ENCODE peak calls at places on chromosomes 12 and 14, in seven cellular contexts. One of them, this sample, is unnamed.

GRCh38 chr14:53153702-53154112 is 584 bp upstream of the DDHD1 start:
- DNase-seq in suprapubic skin: no peak
- DNase-seq in GM23338: no peak
- DNase-seq in upper lobe of right lung: no peak
- DNase-seq in cardiac fibroblast: no peak
- DNase-seq in foreskin fibroblast: no peak
- DNase-seq in nephron progenitor cell: no peak
- DNase-seq in this sample: no peak

GRCh38 chr12:105741786-105742566 is 396.8 kb downstream of the NUAK1 start:
- DNase-seq in suprapubic skin: no peak
- DNase-seq in GM23338: no peak
- DNase-seq in upper lobe of right lung: no peak
- DNase-seq in cardiac fibroblast: peak; percentile 96
- DNase-seq in foreskin fibroblast: peak; percentile 76
- DNase-seq in nephron progenitor cell: no peak
- DNase-seq in this sample: peak; percentile 94

GRCh38 chr12:131773582-131774221 is 54.5 kb upstream of the MMP17 start:
- DNase-seq in suprapubic skin: no peak
- DNase-seq in GM23338: peak; percentile 69
- DNase-seq in upper lobe of right lung: no peak
- DNase-seq in cardiac fibroblast: no peak
- DNase-seq in foreskin fibroblast: no peak
- DNase-seq in nephron progenitor cell: no peak
- DNase-seq in this sample: no peak

GRCh38 chr14:29896354-29896768 is 31.3 kb downstream of the PRKD1 start:
- DNase-seq in suprapubic skin: no peak
- DNase-seq in GM23338: no peak
- DNase-seq in upper lobe of right lung: no peak
- DNase-seq in cardiac fibroblast: no peak
- DNase-seq in foreskin fibroblast: no peak
- DNase-seq in nephron progenitor cell: no peak
- DNase-seq in this sample: no peak

GRCh38 chr14:49971156-49972141 is 78.6 kb downstream of the ARF6 start:
- DNase-seq in suprapubic skin: no peak
- DNase-seq in GM23338: no peak
- DNase-seq in upper lobe of right lung: no peak
- DNase-seq in cardiac fibroblast: peak; percentile 85
- DNase-seq in foreskin fibroblast: peak; percentile 69
- DNase-seq in nephron progenitor cell: no peak
- DNase-seq in this sample: no peak

GRCh38 chr14:76968621-76969063 is 59.9 kb downstream of the IRF2BPL start:
- DNase-seq in suprapubic skin: no peak
- DNase-seq in GM23338: peak; percentile 75
- DNase-seq in upper lobe of right lung: no peak
- DNase-seq in cardiac fibroblast: no peak
- DNase-seq in foreskin fibroblast: no peak
- DNase-seq in nephron progenitor cell: no peak
- DNase-seq in this sample: no peak

GRCh38 chr14:97414718-97415098 is 617.5 kb downstream of the VRK1 start:
- DNase-seq in suprapubic skin: no peak
- DNase-seq in GM23338: peak; percentile 28
- DNase-seq in upper lobe of right lung: no peak
- DNase-seq in cardiac fibroblast: no peak
- DNase-seq in foreskin fibroblast: no peak
- DNase-seq in nephron progenitor cell: no peak
- DNase-seq in this sample: no peak

GRCh38 chr12:98725481-98726247 is 80.6 kb downstream of the APAF1 start:
- DNase-seq in suprapubic skin: no peak
- DNase-seq in GM23338: peak; percentile 75
- DNase-seq in upper lobe of right lung: no peak
- DNase-seq in cardiac fibroblast: peak; percentile 72
- DNase-seq in foreskin fibroblast: peak; percentile 62
- DNase-seq in nephron progenitor cell: peak; percentile 50
- DNase-seq in this sample: peak; percentile 77

GRCh38 chr12:105935106-105935505 is 203.6 kb downstream of the NUAK1 start:
- DNase-seq in suprapubic skin: no peak
- DNase-seq in GM23338: no peak
- DNase-seq in upper lobe of right lung: no peak
- DNase-seq in cardiac fibroblast: peak; percentile 41
- DNase-seq in foreskin fibroblast: no peak
- DNase-seq in nephron progenitor cell: no peak
- DNase-seq in this sample: no peak

GRCh38 chr14:81303258-81303935 is 82.6 kb upstream of the GTF2A1 start:
- DNase-seq in suprapubic skin: no peak
- DNase-seq in GM23338: no peak
- DNase-seq in upper lobe of right lung: peak; percentile 74
- DNase-seq in cardiac fibroblast: no peak
- DNase-seq in foreskin fibroblast: no peak
- DNase-seq in nephron progenitor cell: no peak
- DNase-seq in this sample: no peak

GRCh38 chr14:69636051-69636639 is 24.7 kb downstream of the SUSD6 start:
- DNase-seq in suprapubic skin: no peak
- DNase-seq in GM23338: no peak
- DNase-seq in upper lobe of right lung: no peak
- DNase-seq in cardiac fibroblast: peak; percentile 32
- DNase-seq in foreskin fibroblast: no peak
- DNase-seq in nephron progenitor cell: no peak
- DNase-seq in this sample: no peak

GRCh38 chr14:74620497-74620921 is 8.5 kb upstream of the LTBP2 start:
- DNase-seq in suprapubic skin: no peak
- DNase-seq in GM23338: no peak
- DNase-seq in upper lobe of right lung: no peak
- DNase-seq in cardiac fibroblast: peak; percentile 67
- DNase-seq in foreskin fibroblast: peak; percentile 98
- DNase-seq in nephron progenitor cell: no peak
- DNase-seq in this sample: peak; percentile 98

GRCh38 chr12:63294327-63294632 is 143.3 kb upstream of the AVPR1A start:
- DNase-seq in suprapubic skin: no peak
- DNase-seq in GM23338: no peak
- DNase-seq in upper lobe of right lung: no peak
- DNase-seq in cardiac fibroblast: peak; percentile 39
- DNase-seq in foreskin fibroblast: peak; percentile 75
- DNase-seq in nephron progenitor cell: no peak
- DNase-seq in this sample: peak; percentile 73

GRCh38 chr14:76386922-76387782 is 11.2 kb downstream of the ESRRB start:
- DNase-seq in suprapubic skin: no peak
- DNase-seq in GM23338: peak; percentile 89
- DNase-seq in upper lobe of right lung: peak; percentile 70
- DNase-seq in cardiac fibroblast: peak; percentile 72
- DNase-seq in foreskin fibroblast: peak; percentile 41
- DNase-seq in nephron progenitor cell: peak; percentile 86
- DNase-seq in this sample: peak; percentile 45

GRCh38 chr14:101719708-101720107 is 41.8 kb upstream of the PPP2R5C start:
- DNase-seq in suprapubic skin: peak; percentile 65
- DNase-seq in GM23338: peak; percentile 64
- DNase-seq in upper lobe of right lung: no peak
- DNase-seq in cardiac fibroblast: no peak
- DNase-seq in foreskin fibroblast: no peak
- DNase-seq in nephron progenitor cell: no peak
- DNase-seq in this sample: no peak

GRCh38 chr12:6450869-6451347 is 934 bp upstream of the TAPBPL start:
- DNase-seq in suprapubic skin: no peak
- DNase-seq in GM23338: peak; percentile 49
- DNase-seq in upper lobe of right lung: no peak
- DNase-seq in cardiac fibroblast: no peak
- DNase-seq in foreskin fibroblast: peak; percentile 12
- DNase-seq in nephron progenitor cell: no peak
- DNase-seq in this sample: peak; percentile 24

GRCh38 chr12:99043319-99043914 is 398.3 kb downstream of the APAF1 start:
- DNase-seq in suprapubic skin: no peak
- DNase-seq in GM23338: peak; percentile 79
- DNase-seq in upper lobe of right lung: peak; percentile 77
- DNase-seq in cardiac fibroblast: peak; percentile 77
- DNase-seq in foreskin fibroblast: peak; percentile 2
- DNase-seq in nephron progenitor cell: peak; percentile 76
- DNase-seq in this sample: peak; percentile 43

GRCh38 chr12:11836282-11836963 is 186.9 kb downstream of the ETV6 start:
- DNase-seq in suprapubic skin: no peak
- DNase-seq in GM23338: no peak
- DNase-seq in upper lobe of right lung: peak; percentile 75
- DNase-seq in cardiac fibroblast: no peak
- DNase-seq in foreskin fibroblast: no peak
- DNase-seq in nephron progenitor cell: no peak
- DNase-seq in this sample: no peak

GRCh38 chr14:75430526-75430925 is 2.7 kb downstream of the JDP2 start:
- DNase-seq in suprapubic skin: no peak
- DNase-seq in GM23338: no peak
- DNase-seq in upper lobe of right lung: no peak
- DNase-seq in cardiac fibroblast: peak; percentile 75
- DNase-seq in foreskin fibroblast: no peak
- DNase-seq in nephron progenitor cell: no peak
- DNase-seq in this sample: no peak

GRCh38 chr14:100147181-100147631 is 12.2 kb downstream of the DEGS2 start:
- DNase-seq in suprapubic skin: no peak
- DNase-seq in GM23338: no peak
- DNase-seq in upper lobe of right lung: peak; percentile 80
- DNase-seq in cardiac fibroblast: no peak
- DNase-seq in foreskin fibroblast: no peak
- DNase-seq in nephron progenitor cell: no peak
- DNase-seq in this sample: no peak

GRCh38 chr12:114636723-114637480 is 47.1 kb downstream of the TBX3 start:
- DNase-seq in suprapubic skin: no peak
- DNase-seq in GM23338: peak; percentile 72
- DNase-seq in upper lobe of right lung: no peak
- DNase-seq in cardiac fibroblast: peak; percentile 25
- DNase-seq in foreskin fibroblast: peak; percentile 24
- DNase-seq in nephron progenitor cell: no peak
- DNase-seq in this sample: peak; percentile 9

GRCh38 chr14:39266589-39266870 is 32.8 kb downstream of the MIA2 start:
- DNase-seq in suprapubic skin: peak; percentile 82
- DNase-seq in GM23338: no peak
- DNase-seq in upper lobe of right lung: no peak
- DNase-seq in cardiac fibroblast: no peak
- DNase-seq in foreskin fibroblast: peak; percentile 30
- DNase-seq in nephron progenitor cell: peak; percentile 68
- DNase-seq in this sample: peak; percentile 18

GRCh38 chr12:121801601-121802484 is 2.0 kb upstream of the SETD1B start:
- DNase-seq in suprapubic skin: no peak
- DNase-seq in GM23338: peak; percentile 58
- DNase-seq in upper lobe of right lung: no peak
- DNase-seq in cardiac fibroblast: peak; percentile 79
- DNase-seq in foreskin fibroblast: no peak
- DNase-seq in nephron progenitor cell: no peak
- DNase-seq in this sample: no peak

GRCh38 chr12:6326316-6326959 is 15.4 kb downstream of the TNFRSF1A start:
- DNase-seq in suprapubic skin: no peak
- DNase-seq in GM23338: peak; percentile 86
- DNase-seq in upper lobe of right lung: no peak
- DNase-seq in cardiac fibroblast: peak; percentile 77
- DNase-seq in foreskin fibroblast: peak; percentile 52
- DNase-seq in nephron progenitor cell: peak; percentile 52
- DNase-seq in this sample: no peak

GRCh38 chr14:90560529-90560928 is 163.7 kb downstream of the CALM1 start:
- DNase-seq in suprapubic skin: no peak
- DNase-seq in GM23338: no peak
- DNase-seq in upper lobe of right lung: no peak
- DNase-seq in cardiac fibroblast: no peak
- DNase-seq in foreskin fibroblast: no peak
- DNase-seq in nephron progenitor cell: no peak
- DNase-seq in this sample: no peak

GRCh38 chr12:16118586-16118985 is 158.9 kb downstream of the SLC15A5 start:
- DNase-seq in suprapubic skin: no peak
- DNase-seq in GM23338: peak; percentile 57
- DNase-seq in upper lobe of right lung: no peak
- DNase-seq in cardiac fibroblast: peak; percentile 26
- DNase-seq in foreskin fibroblast: no peak
- DNase-seq in nephron progenitor cell: no peak
- DNase-seq in this sample: no peak

GRCh38 chr14:61894452-61895077 is 132.3 kb downstream of the SNAPC1 start:
- DNase-seq in suprapubic skin: no peak
- DNase-seq in GM23338: peak; percentile 84
- DNase-seq in upper lobe of right lung: peak; percentile 72
- DNase-seq in cardiac fibroblast: peak; percentile 72
- DNase-seq in foreskin fibroblast: peak; percentile 47
- DNase-seq in nephron progenitor cell: peak; percentile 75
- DNase-seq in this sample: peak; percentile 46

GRCh38 chr14:88882236-88882635 is 57.8 kb downstream of the TTC8 start:
- DNase-seq in suprapubic skin: no peak
- DNase-seq in GM23338: no peak
- DNase-seq in upper lobe of right lung: no peak
- DNase-seq in cardiac fibroblast: no peak
- DNase-seq in foreskin fibroblast: no peak
- DNase-seq in nephron progenitor cell: no peak
- DNase-seq in this sample: peak; percentile 43

GRCh38 chr12:19288603-19289244 is 150.6 kb upstream of the AEBP2 start:
- DNase-seq in suprapubic skin: no peak
- DNase-seq in GM23338: peak; percentile 79
- DNase-seq in upper lobe of right lung: no peak
- DNase-seq in cardiac fibroblast: peak; percentile 63
- DNase-seq in foreskin fibroblast: no peak
- DNase-seq in nephron progenitor cell: no peak
- DNase-seq in this sample: peak; percentile 43

GRCh38 chr14:93543766-93544165 is 113.0 kb downstream of the UNC79 start:
- DNase-seq in suprapubic skin: no peak
- DNase-seq in GM23338: peak; percentile 20
- DNase-seq in upper lobe of right lung: no peak
- DNase-seq in cardiac fibroblast: peak; percentile 51
- DNase-seq in foreskin fibroblast: peak; percentile 1
- DNase-seq in nephron progenitor cell: no peak
- DNase-seq in this sample: peak; percentile 33
- TF ChIP-seq CTCF in suprapubic skin: no peak
- TF ChIP-seq CTCF in GM23338: peak; percentile 40
- TF ChIP-seq CTCF in upper lobe of right lung: peak; percentile 34
- TF ChIP-seq CTCF in cardiac fibroblast: peak; percentile 35
- TF ChIP-seq CTCF in foreskin fibroblast: peak; percentile 37
- TF ChIP-seq CTCF in nephron progenitor cell: peak; percentile 32
- TF ChIP-seq CTCF in this sample: peak; percentile 71

GRCh38 chr12:52307836-52308806 is 13.1 kb downstream of the KRT83 start:
- DNase-seq in suprapubic skin: no peak
- DNase-seq in GM23338: peak; percentile 89
- DNase-seq in upper lobe of right lung: peak; percentile 86
- DNase-seq in cardiac fibroblast: peak; percentile 29
- DNase-seq in foreskin fibroblast: peak; percentile 16
- DNase-seq in nephron progenitor cell: peak; percentile 87
- DNase-seq in this sample: no peak
- TF ChIP-seq CTCF in suprapubic skin: peak; percentile 12
- TF ChIP-seq CTCF in GM23338: no peak
- TF ChIP-seq CTCF in upper lobe of right lung: peak; percentile 24
- TF ChIP-seq CTCF in cardiac fibroblast: no peak
- TF ChIP-seq CTCF in foreskin fibroblast: no peak
- TF ChIP-seq CTCF in nephron progenitor cell: peak; percentile 32
- TF ChIP-seq CTCF in this sample: peak; percentile 46

GRCh38 chr12:95790025-95790911 is at the start of gene NTN4:
- DNase-seq in suprapubic skin: peak; percentile 80
- DNase-seq in GM23338: peak; percentile 74
- DNase-seq in upper lobe of right lung: peak; percentile 77
- DNase-seq in cardiac fibroblast: peak; percentile 39
- DNase-seq in foreskin fibroblast: peak; percentile 53
- DNase-seq in nephron progenitor cell: peak; percentile 69
- DNase-seq in this sample: peak; percentile 33
- TF ChIP-seq CTCF in suprapubic skin: no peak
- TF ChIP-seq CTCF in GM23338: no peak
- TF ChIP-seq CTCF in upper lobe of right lung: no peak
- TF ChIP-seq CTCF in cardiac fibroblast: no peak
- TF ChIP-seq CTCF in foreskin fibroblast: no peak
- TF ChIP-seq CTCF in nephron progenitor cell: no peak
- TF ChIP-seq CTCF in this sample: no peak

DNA sequence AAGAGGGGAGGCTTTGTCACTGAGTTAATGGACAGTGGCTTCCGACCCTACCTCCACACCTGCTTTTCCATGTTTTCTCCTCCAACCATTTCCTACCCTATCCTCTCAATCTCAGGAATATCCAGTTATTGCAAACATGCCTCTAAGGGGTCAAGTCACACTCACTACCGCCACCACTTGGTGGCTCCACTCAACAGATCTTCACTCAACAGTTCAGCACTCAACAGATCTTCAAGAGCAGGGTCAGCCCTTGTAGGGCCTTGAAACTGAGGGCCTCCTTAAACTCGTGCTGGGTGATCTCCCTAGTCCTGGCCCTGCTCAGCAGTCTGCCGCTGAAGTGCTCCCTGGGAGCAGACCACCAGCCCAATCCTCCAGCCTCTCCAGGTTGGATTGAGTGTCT is 14.2 kb downstream of the ZNF641 start:
- DNase-seq in suprapubic skin: no peak
- DNase-seq in GM23338: peak; percentile 53
- DNase-seq in upper lobe of right lung: no peak
- DNase-seq in cardiac fibroblast: no peak
- DNase-seq in foreskin fibroblast: no peak
- DNase-seq in nephron progenitor cell: no peak
- DNase-seq in this sample: no peak
- TF ChIP-seq CTCF in suprapubic skin: no peak
- TF ChIP-seq CTCF in GM23338: peak; percentile 67
- TF ChIP-seq CTCF in upper lobe of right lung: no peak
- TF ChIP-seq CTCF in cardiac fibroblast: no peak
- TF ChIP-seq CTCF in foreskin fibroblast: no peak
- TF ChIP-seq CTCF in nephron progenitor cell: no peak
- TF ChIP-seq CTCF in this sample: peak; percentile 37

This sample was measured in HFFc6.